ENCODE peak calls at places on chromosomes 16 and 17, in eight cellular contexts. W is memory B cell; G is EL; A is CD8-positive, alpha-beta T cell; B is stimulated activated CD4-positive, alpha-beta T cell treated with anti-CD3 and anti-CD28 coated beads, Interleukin-4, amount 100 ng/mL, for 4 hours; C is kidney glomerular epithelial cell; E is midbrain; J is substantia nigra. L is an unnamed sample.
A peak's percentile ranks its signal among the peaks of the same experiment; 100 is the strongest.

GRCh38 chr16:28259091-28259780 is 33.1 kb upstream of the SBK1 start:
- DNase-seq in E (no peak), B (no peak), J (no peak), W (no peak), A (no peak), G (no peak), C (no peak), L (no peak)

GRCh38 chr16:84048871-84049270 is 6.3 kb upstream of the SLC38A8 start:
- DNase-seq in W (no peak), G (no peak), J (no peak), E (no peak), A (no peak), B (no peak), C (no peak), L (no peak)

GRCh38 chr16:76583466-76583865 is 306.3 kb downstream of the CNTNAP4 start:
- DNase-seq in J (no peak), E (peak; percentile 41), W (no peak), C (no peak), G (no peak), B (no peak), A (no peak), L (peak; percentile 76)

GRCh38 chr17:50356418-50356817 is 10.5 kb downstream of the XYLT2 start:
- DNase-seq in C (no peak), B (no peak), J (no peak), W (no peak), E (no peak), G (no peak), A (no peak), L (no peak)

GRCh38 chr16:11205754-11206459 is 50.1 kb downstream of the SOCS1 start:
- DNase-seq in G (peak; percentile 34), E (no peak), B (no peak), W (no peak), J (no peak), A (no peak), C (no peak), L (no peak)

GRCh38 chr17:57440522-57441269 is 184.4 kb downstream of the MSI2 start:
- DNase-seq in C (peak; percentile 76), W (no peak), E (peak; percentile 75), J (peak; percentile 25), G (peak; percentile 56), B (peak; percentile 61), A (peak; percentile 64), L (peak; percentile 85)

GRCh38 chr16:79269211-79269863 is 331.2 kb downstream of the MAF start:
- DNase-seq in B (peak; percentile 52), G (no peak), J (no peak), A (no peak), C (no peak), W (no peak), E (no peak), L (no peak)

GRCh38 chr16:70348991-70349390 is 2.3 kb downstream of the DDX19A start:
- DNase-seq in B (no peak), A (no peak), G (no peak), W (no peak), E (no peak), J (no peak), C (no peak), L (no peak)

GRCh38 chr17:19755821-19756510 is 7.9 kb upstream of the ALDH3A1 start:
- DNase-seq in A (no peak), B (no peak), J (no peak), W (no peak), E (no peak), C (no peak), G (no peak), L (no peak)

GRCh38 chr17:19812407-19812806 is 55.3 kb downstream of the ULK2 start:
- DNase-seq in A (no peak), W (no peak), J (no peak), E (peak; percentile 57), B (no peak), G (no peak), C (no peak), L (peak; percentile 83)

GRCh38 chr16:22673463-22673862 is 140.5 kb upstream of the HS3ST2 start:
- DNase-seq in C (no peak), G (no peak), B (no peak), E (no peak), A (no peak), W (no peak), J (no peak), L (no peak)

GRCh38 chr17:17971431-17972125 is 622 bp downstream of the TOM1L2 start:
- DNase-seq in J (no peak), E (peak; percentile 26), C (peak; percentile 23), A (peak; percentile 25), G (peak; percentile 23), W (peak; percentile 39), B (peak; percentile 22), L (peak; percentile 45)

GRCh38 chr17:65441053-65441635 is 120.3 kb downstream of the AXIN2 start:
- DNase-seq in A (no peak), J (no peak), G (no peak), E (no peak), B (no peak), W (no peak), C (no peak), L (no peak)

GRCh38 chr16:75320435-75320834 is 69.0 kb upstream of the BCAR1 start:
- DNase-seq in W (no peak), J (no peak), G (no peak), C (no peak), B (no peak), A (no peak), E (peak; percentile 73), L (peak; percentile 91)

GRCh38 chr16:87945351-87946042 is 5.7 kb upstream of the BANP start:
- DNase-seq in E (peak; percentile 91), W (no peak), A (peak; percentile 42), B (no peak), J (no peak), G (peak; percentile 69), C (no peak), L (peak; percentile 93)

GRCh38 chr17:69773081-69773480 is 301.9 kb upstream of the KCNJ16 start:
- DNase-seq in E (no peak), B (no peak), J (no peak), G (no peak), A (no peak), W (no peak), C (no peak), L (no peak)

GRCh38 chr17:40026816-40027613 is 11.8 kb downstream of the CSF3 start:
- DNase-seq in W (peak; percentile 73), E (peak; percentile 78), B (peak; percentile 68), J (no peak), C (peak; percentile 46), G (peak; percentile 85), A (peak; percentile 78), L (peak; percentile 85)

GRCh38 chr17:77354721-77355455 is 214.1 kb downstream of the SEC14L1 start:
- DNase-seq in G (peak; percentile 97), E (no peak), J (no peak), W (no peak), B (no peak), A (no peak), C (no peak), L (no peak)

GRCh38 chr17:41464682-41465081 is 2.5 kb downstream of the KRT32 start:
- DNase-seq in G (peak; percentile 98), A (no peak), E (no peak), C (peak; percentile 89), J (no peak), W (no peak), B (no peak), L (peak; percentile 45)

GRCh38 chr17:4786111-4786491 is at the start of gene VMO1:
- DNase-seq in A (no peak), B (no peak), W (no peak), G (peak; percentile 56), J (no peak), C (no peak), E (no peak), L (peak; percentile 21)

GRCh38 chr16:1072526-1073261 is at the start of gene SSTR5:
- DNase-seq in W (no peak), A (no peak), E (no peak), C (no peak), G (no peak), B (no peak), J (no peak), L (no peak)

GRCh38 chr16:59719121-59719520 is 985.0 kb upstream of the GOT2 start:
- DNase-seq in B (no peak), J (no peak), W (no peak), E (no peak), A (no peak), G (no peak), C (no peak), L (no peak)

GRCh38 chr17:59830007-59830630 is 62.6 kb downstream of the TUBD1 start:
- DNase-seq in A (no peak), C (peak; percentile 90), G (peak; percentile 73), B (no peak), W (no peak), E (no peak), J (no peak), L (no peak)

GRCh38 chr17:45440161-45440859 is 7.6 kb upstream of the ARHGAP27 start:
- DNase-seq in J (no peak), W (no peak), B (no peak), C (peak; percentile 13), G (no peak), E (no peak), A (no peak), L (no peak)

GRCh38 chr16:58970775-58971174 is 236.7 kb upstream of the GOT2 start:
- DNase-seq in B (no peak), J (no peak), E (no peak), W (no peak), G (peak; percentile 55), C (no peak), A (no peak), L (no peak)

GRCh38 chr17:33684714-33685113 is 391.6 kb upstream of the ASIC2 start:
- DNase-seq in C (no peak), B (no peak), G (no peak), E (no peak), J (no peak), W (no peak), A (no peak), L (peak; percentile 8)

GRCh38 chr17:63478814-63479494 is 2.1 kb downstream of the ACE start:
- DNase-seq in W (peak; percentile 71), J (no peak), G (peak; percentile 94), E (peak; percentile 39), A (peak; percentile 75), C (peak; percentile 86), B (peak; percentile 74), L (peak; percentile 75)

GRCh38 chr17:57989011-57989345 is 924 bp upstream of the VEZF1 start:
- DNase-seq in W (no peak), G (peak; percentile 45), A (no peak), B (no peak), E (peak; percentile 44), C (no peak), J (no peak), L (peak; percentile 42)

GRCh38 chr16:715448-716249 is 731 bp downstream of the METRN start:
- DNase-seq in A (no peak), E (peak; percentile 22), B (no peak), W (peak; percentile 54), C (no peak), J (no peak), G (peak; percentile 38), L (no peak)

GRCh38 chr16:3591991-3592390 is 14.8 kb upstream of the NLRC3 start:
- DNase-seq in W (no peak), B (no peak), A (no peak), C (no peak), E (no peak), J (no peak), G (no peak), L (no peak)

GRCh38 chr17:80791758-80792284 is 199.8 kb upstream of the CHMP6 start:
- DNase-seq in B (peak; percentile 42), G (peak; percentile 99), C (peak; percentile 55), E (no peak), W (no peak), A (no peak), J (peak; percentile 19), L (peak; percentile 68)

GRCh38 chr16:52229471-52229870 is 317.5 kb downstream of the TOX3 start:
- DNase-seq in C (no peak), A (no peak), J (no peak), B (no peak), E (no peak), W (no peak), G (no peak), L (no peak)

GRCh38 chr16:16966439-16966838 is 504.3 kb downstream of the XYLT1 start:
- DNase-seq in E (no peak), G (no peak), W (no peak), J (no peak), B (no peak), C (no peak), A (no peak), L (no peak)

GRCh38 chr17:19311421-19312215 is 50.9 kb downstream of the B9D1 start:
- DNase-seq in G (peak; percentile 65), E (no peak), C (no peak), A (no peak), J (no peak), B (no peak), W (no peak), L (no peak)